ENCODE peak calls at places on chromosomes 16 and 17, in six cellular contexts. M, V, J, Q, R and H are unnamed samples.

GRCh38 chr17:82302991-82303943 is 14.1 kb downstream of the CD7 start:
- DNase-seq in J (no peak), V (no peak), R (no peak), M (no peak), Q (no peak), H (no peak)

GRCh38 chr16:67879462-67879861 is 5.2 kb upstream of the NRN1L start:
- DNase-seq in V (no peak), R (no peak), J (no peak), Q (no peak), M (no peak), H (no peak)

GRCh38 chr17:74605361-74605760 is 13.3 kb upstream of the CD300LD start:
- DNase-seq in M (peak; percentile 17), J (no peak), R (no peak), Q (no peak), V (peak; percentile 41), H (peak; percentile 78)

GRCh38 chr17:14058051-14058450 is 11.3 kb upstream of the COX10 start:
- DNase-seq in R (no peak), J (no peak), M (no peak), Q (no peak), V (peak; percentile 49), H (peak; percentile 23)

GRCh38 chr16:87895641-87896141 is 26.4 kb upstream of the SLC7A5 start:
- DNase-seq in J (no peak), Q (no peak), M (no peak), V (peak; percentile 52), R (no peak), H (peak; percentile 66)

GRCh38 chr17:75130059-75130631 is 1.4 kb downstream of the NT5C start:
- DNase-seq in Q (no peak), M (no peak), R (no peak), V (no peak), J (no peak), H (no peak)

GRCh38 chr17:48192321-48192731 is 84.8 kb downstream of the SNX11 start:
- DNase-seq in Q (no peak), V (no peak), M (no peak), R (peak; percentile 47), J (no peak), H (no peak)

GRCh38 chr16:63650550-63650949 is 1471.3 kb downstream of the CDH11 start:
- DNase-seq in M (no peak), R (no peak), J (no peak), V (no peak), Q (no peak), H (no peak)

GRCh38 chr17:77146882-77147281 is 6.1 kb downstream of the SEC14L1 start:
- DNase-seq in Q (no peak), M (no peak), V (no peak), J (peak; percentile 85), R (peak; percentile 45), H (no peak)

GRCh38 chr16:8795818-8796217 is 1.6 kb downstream of the TMEM186 start:
- DNase-seq in M (no peak), J (no peak), Q (no peak), R (no peak), V (no peak), H (no peak)

GRCh38 chr17:76384987-76385891 is 830 bp downstream of the SPHK1 start:
- DNase-seq in R (peak; percentile 53), J (no peak), V (peak; percentile 73), M (no peak), Q (peak; percentile 47), H (no peak)

GRCh38 chr17:76570877-76571471 is 14.7 kb downstream of the ST6GALNAC2 start:
- DNase-seq in V (no peak), Q (no peak), J (no peak), R (no peak), M (no peak), H (no peak)

GRCh38 chr16:67456383-67457140 is 24.4 kb downstream of the ATP6V0D1 start:
- DNase-seq in R (peak; percentile 74), Q (no peak), J (no peak), V (peak; percentile 36), M (no peak), H (peak; percentile 63)

GRCh38 chr16:65740716-65741115 is 618.9 kb upstream of the CDH11 start:
- DNase-seq in V (peak; percentile 26), J (no peak), R (no peak), Q (no peak), M (no peak), H (no peak)

GRCh38 chr16:14097182-14097951 is 26.2 kb downstream of the MRTFB start:
- DNase-seq in R (no peak), J (no peak), M (peak; percentile 59), Q (peak; percentile 34), V (no peak), H (no peak)

GRCh38 chr16:67442581-67443255 is 11.8 kb downstream of the HSD11B2 start:
- DNase-seq in M (no peak), Q (no peak), J (no peak), R (no peak), V (no peak), H (no peak)

GRCh38 chr16:30956601-30957455 is 726 bp upstream of the SETD1A start:
- DNase-seq in R (peak; percentile 93), Q (peak; percentile 89), M (peak; percentile 90), V (peak; percentile 81), J (peak; percentile 71), H (peak; percentile 84)

GRCh38 chr17:37083461-37083860 is 134.7 kb downstream of the AATF start:
- DNase-seq in J (no peak), M (no peak), Q (no peak), V (no peak), R (peak; percentile 56), H (no peak)

GRCh38 chr16:27103954-27104353 is 37.2 kb downstream of the C16orf82 start:
- DNase-seq in J (no peak), Q (no peak), R (no peak), M (no peak), V (no peak), H (no peak)

GRCh38 chr16:72371307-72372081 is 199.5 kb upstream of the PMFBP1 start:
- DNase-seq in M (peak; percentile 15), R (peak; percentile 70), V (peak; percentile 25), J (no peak), Q (peak; percentile 83), H (peak; percentile 52)

GRCh38 chr16:53507464-53508180 is 4.6 kb upstream of the AKTIP start:
- DNase-seq in M (no peak), J (no peak), R (no peak), V (no peak), Q (no peak), H (no peak)

GRCh38 chr17:50266384-50267073 is 7.7 kb upstream of the TMEM92 start:
- DNase-seq in J (no peak), Q (no peak), R (no peak), M (peak; percentile 33), V (peak; percentile 88), H (peak; percentile 85)

DNA sequence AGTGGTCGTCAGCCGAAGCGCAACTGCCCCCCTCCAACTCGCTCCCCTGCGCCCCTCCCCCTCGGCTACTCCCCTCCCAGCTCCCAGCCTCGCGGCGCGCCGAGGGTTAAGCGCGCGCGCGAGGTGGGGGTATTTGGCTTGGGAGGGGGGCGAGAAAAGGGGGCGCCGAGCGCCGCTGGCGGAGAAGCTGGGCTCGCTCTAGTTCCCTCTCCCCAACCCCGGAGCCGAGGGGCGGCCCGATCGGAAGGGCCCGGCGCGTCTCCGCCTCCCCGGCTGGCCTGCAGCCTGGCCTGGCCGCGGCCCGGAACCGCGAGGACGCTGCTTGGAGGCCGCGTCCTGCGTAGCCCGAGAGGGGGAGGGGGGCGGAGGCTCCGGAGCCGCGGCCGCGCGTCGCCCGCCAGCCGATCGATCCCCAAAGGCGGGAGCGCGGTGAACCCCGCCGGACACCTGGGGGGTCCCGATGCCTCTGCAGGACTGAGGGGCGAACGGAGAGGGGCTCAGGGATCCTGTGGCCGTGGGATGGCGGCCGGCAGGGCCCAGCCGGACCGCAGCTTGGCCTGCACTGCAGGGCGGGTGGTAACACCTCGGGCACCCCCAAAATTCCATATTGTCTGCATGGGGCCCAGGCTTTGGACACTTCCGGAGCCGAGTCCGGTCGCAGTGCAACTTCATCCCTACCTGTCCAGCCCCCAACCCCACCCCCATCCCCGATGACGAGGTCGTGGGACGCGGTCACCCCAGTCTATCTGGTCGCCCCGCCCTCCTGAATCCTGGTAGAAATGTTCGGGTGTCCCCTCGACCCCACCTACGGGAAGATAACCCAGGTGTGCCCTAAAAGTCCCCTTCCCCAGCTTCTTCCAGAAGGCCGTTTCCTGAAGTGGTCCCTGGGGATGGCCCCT is 4.9 kb upstream of the CBX4 start:
- DNase-seq in J (no peak), M (peak; percentile 58), V (peak; percentile 61), Q (peak; percentile 88), R (peak; percentile 78), H (peak; percentile 72)
- H2AFZ ChIP-seq in J (no peak overlapping the region), M (peak overlapping the region; percentile 82), V (peak overlapping the region; percentile 93), Q (peak overlapping the region; percentile 77), R (peak overlapping the region; percentile 88), H (peak overlapping the region; percentile 76)

GRCh38 chr17:62070900-62071299 is 5.8 kb upstream of the MED13 start:
- DNase-seq in V (no peak), J (no peak), R (no peak), M (no peak), Q (no peak), H (no peak)
- H2AFZ ChIP-seq in V (no peak overlapping the region), J (no peak overlapping the region), R (peak overlapping the region; percentile 44), M (no peak overlapping the region), Q (no peak overlapping the region), H (no peak overlapping the region)

GRCh38 chr16:83661656-83662055 is 146.1 kb upstream of the HSBP1 start:
- DNase-seq in V (no peak), R (no peak), M (no peak), J (no peak), Q (no peak), H (no peak)

GRCh38 chr16:83669456-83669855 is 138.3 kb upstream of the HSBP1 start:
- DNase-seq in J (no peak), V (no peak), R (no peak), Q (no peak), M (no peak), H (no peak)

DNA sequence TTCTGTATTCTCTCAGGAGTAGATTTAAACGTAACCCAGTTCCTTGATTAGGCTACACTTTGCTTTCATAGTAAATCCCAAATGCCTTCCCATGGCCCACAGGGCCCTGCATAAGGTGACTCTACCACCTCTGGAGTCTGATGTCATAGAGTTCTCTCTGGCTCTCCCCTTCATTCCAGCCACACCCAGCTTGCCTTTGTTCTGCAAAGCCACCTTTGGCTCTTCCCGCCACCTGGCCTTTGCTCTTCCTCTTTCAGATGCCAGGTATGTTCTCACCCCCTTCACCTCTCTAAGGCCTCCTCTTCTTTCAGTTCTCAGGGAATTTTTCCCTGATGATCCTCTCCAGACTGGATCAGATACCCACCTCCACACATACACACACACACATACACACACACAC is 141.3 kb upstream of the HSBP1 start:
- DNase-seq in M (no peak), Q (no peak), R (peak; percentile 20), J (no peak), V (no peak), H (no peak)
- H2AFZ ChIP-seq in M (no peak overlapping the region), Q (no peak overlapping the region), R (no peak overlapping the region), J (no peak overlapping the region), V (no peak overlapping the region), H (no peak overlapping the region)

DNA sequence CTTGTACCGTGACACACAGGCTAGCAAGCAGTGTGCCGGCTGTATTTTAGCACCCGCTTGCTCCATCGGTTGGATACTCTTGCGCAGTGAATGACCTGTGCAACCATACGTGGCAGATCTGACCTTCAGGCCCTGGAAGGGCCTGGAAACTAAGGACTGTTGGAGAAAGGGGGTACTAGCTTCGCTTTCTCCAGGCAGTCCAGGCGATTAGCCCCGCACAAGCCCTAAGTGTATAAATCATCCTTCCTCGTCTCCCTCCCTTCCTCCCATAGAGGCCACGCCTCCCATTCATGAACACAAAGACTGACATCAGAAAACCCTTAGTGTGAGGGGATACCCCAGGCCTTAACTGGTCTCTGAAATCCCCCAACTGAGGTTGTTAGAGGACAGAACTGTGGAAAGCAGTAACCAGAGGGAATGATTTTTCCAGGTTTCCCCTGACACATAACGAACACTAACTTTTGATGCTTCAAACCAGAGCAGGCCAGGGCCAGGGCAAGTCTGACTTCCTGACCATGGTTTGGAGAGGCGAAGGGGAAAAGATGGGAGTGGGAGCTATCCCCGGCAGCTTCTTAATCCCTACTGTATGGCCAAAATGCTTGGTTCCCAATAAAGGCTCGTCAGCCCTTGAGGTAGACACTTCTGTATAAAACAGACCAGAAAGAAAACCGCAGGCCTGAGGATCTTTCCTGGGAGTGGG is 1.4 kb upstream of the DYNLL2 start:
- DNase-seq in J (no peak), R (peak; percentile 38), Q (peak; percentile 78), M (no peak), V (no peak), H (no peak)
- H2AFZ ChIP-seq in J (no peak overlapping the region), R (peak overlapping the region; percentile 38), Q (peak overlapping the region; percentile 74), M (no peak overlapping the region), V (peak overlapping the region; percentile 89), H (no peak overlapping the region)